ENCODE peak calls at places on chromosomes 5 and 9, in seven cellular contexts. E is cardiac muscle cell, R is HepG2, L is uterus, S is stomach, G is astrocyte, Y is vagina. M is an unnamed sample.

GRCh38 chr9:134378901-134379338 is 52.7 kb downstream of the RXRA start:
- DNase-seq in Y (no peak), G (peak), S (peak), E (no peak), R (no peak), L (no peak), M (no peak)

GRCh38 chr5:17079562-17079961 is 137.9 kb upstream of the BASP1 start:
- DNase-seq in G (peak), S (no peak), E (no peak), Y (no peak), R (no peak), L (peak), M (no peak)

GRCh38 chr5:6343951-6344596 is 34.3 kb downstream of the MED10 start:
- DNase-seq in L (no peak), R (no peak), G (no peak), E (no peak), S (no peak), Y (no peak), M (no peak)

GRCh38 chr5:118243068-118243467 is 745.3 kb downstream of the DTWD2 start:
- DNase-seq in L (no peak), R (no peak), S (no peak), Y (no peak), E (no peak), G (no peak), M (no peak)

GRCh38 chr9:38035873-38036272 is 33.2 kb downstream of the SHB start:
- DNase-seq in G (peak), R (peak), Y (no peak), L (no peak), S (no peak), E (no peak), M (no peak)

GRCh38 chr9:12091865-12092527 is 601.2 kb upstream of the TYRP1 start:
- DNase-seq in E (no peak), G (no peak), R (no peak), L (no peak), Y (no peak), S (no peak), M (no peak)

GRCh38 chr5:104431946-104432345 is 869.4 kb upstream of the NUDT12 start:
- DNase-seq in R (no peak), S (no peak), E (no peak), L (no peak), Y (no peak), G (no peak), M (no peak)

GRCh38 chr9:107504585-107505455 is 15.3 kb upstream of the KLF4 start:
- DNase-seq in E (no peak), Y (no peak), S (peak), G (peak), R (peak), L (no peak), M (peak)

GRCh38 chr5:91154338-91154737 is 228.8 kb downstream of the ARRDC3 start:
- DNase-seq in E (no peak), S (no peak), G (no peak), L (no peak), R (no peak), Y (no peak), M (no peak)

GRCh38 chr9:34644766-34645314 is 1.6 kb upstream of the GALT start:
- DNase-seq in Y (no peak), G (no peak), R (peak), E (no peak), S (no peak), L (no peak), M (no peak)

GRCh38 chr9:557601-558201 is 283.8 kb upstream of the DMRT1 start:
- DNase-seq in Y (no peak), G (peak), R (peak), E (no peak), L (no peak), S (no peak), M (no peak)

GRCh38 chr5:82884821-82885471 is 192.2 kb downstream of the TMEM167A start:
- DNase-seq in Y (no peak), G (no peak), S (no peak), R (no peak), L (no peak), E (no peak), M (no peak)

GRCh38 chr5:75057551-75057950 is 5.2 kb upstream of the GCNT4 start:
- DNase-seq in S (no peak), R (no peak), L (no peak), G (no peak), Y (no peak), E (no peak), M (no peak)

GRCh38 chr9:128497824-128498610 is 6.5 kb upstream of the GLE1 start:
- DNase-seq in G (no peak), E (no peak), L (no peak), S (no peak), Y (no peak), R (no peak), M (no peak)

GRCh38 chr5:112417931-112418358 is 1.1 kb downstream of the EPB41L4A start:
- DNase-seq in Y (no peak), S (peak), R (no peak), E (peak), G (peak), L (peak), M (peak)

GRCh38 chr9:27351438-27351837 is 54.5 kb upstream of the EQTN start:
- DNase-seq in Y (no peak), E (peak), L (peak), S (no peak), R (no peak), G (no peak), M (no peak)

GRCh38 chr9:124342946-124343485 is 72.2 kb downstream of the PSMB7 start:
- DNase-seq in Y (no peak), L (peak), S (no peak), G (peak), E (no peak), R (no peak), M (peak)

GRCh38 chr5:97022898-97023297 is 87.0 kb downstream of the LNPEP start:
- DNase-seq in E (no peak), Y (no peak), L (no peak), R (no peak), G (no peak), S (no peak), M (no peak)

GRCh38 chr9:38046669-38047300 is 22.2 kb downstream of the SHB start:
- DNase-seq in E (no peak), Y (no peak), S (peak), L (no peak), R (peak), G (peak), M (peak)

GRCh38 chr5:93581738-93582414 is 857 bp upstream of the NR2F1-AS1 start:
- DNase-seq in E (no peak), Y (no peak), G (peak), R (peak), S (no peak), L (peak), M (no peak)

GRCh38 chr5:77767301-77767700 is 8.8 kb downstream of the TBCA start:
- DNase-seq in S (no peak), Y (no peak), E (no peak), G (no peak), L (no peak), R (no peak), M (no peak)
- H3K4me3 ChIP-seq in S (no peak), Y (no peak), E (no peak), G (no peak), L (no peak), R (no peak), M (no peak)

GRCh38 chr9:133347515-133347984 is 381 bp downstream of the MED22 start:
- DNase-seq in Y (no peak), S (no peak), L (no peak), E (peak), G (no peak), R (no peak), M (no peak)
- H3K27ac ChIP-seq in Y (peak), S (peak), L (peak), E (peak), G (peak), R (peak), M (peak)

GRCh38 chr9:126777733-126778132 is 27.1 kb upstream of the ZBTB43 start:
- DNase-seq in R (no peak), S (no peak), Y (no peak), L (no peak), G (no peak), E (peak), M (no peak)
- TF ChIP-seq CTCF in R (peak), S (no peak), Y (no peak), L (no peak), G (no peak), E (no peak), M (no peak)

GRCh38 chr9:19629506-19629905 is 159.3 kb downstream of the SLC24A2 start:
- DNase-seq in L (no peak), R (no peak), S (no peak), E (peak), G (no peak), Y (no peak), M (no peak)
- H3K4me3 ChIP-seq in L (no peak), R (no peak), S (no peak), E (no peak), G (no peak), Y (no peak), M (no peak)

DNA sequence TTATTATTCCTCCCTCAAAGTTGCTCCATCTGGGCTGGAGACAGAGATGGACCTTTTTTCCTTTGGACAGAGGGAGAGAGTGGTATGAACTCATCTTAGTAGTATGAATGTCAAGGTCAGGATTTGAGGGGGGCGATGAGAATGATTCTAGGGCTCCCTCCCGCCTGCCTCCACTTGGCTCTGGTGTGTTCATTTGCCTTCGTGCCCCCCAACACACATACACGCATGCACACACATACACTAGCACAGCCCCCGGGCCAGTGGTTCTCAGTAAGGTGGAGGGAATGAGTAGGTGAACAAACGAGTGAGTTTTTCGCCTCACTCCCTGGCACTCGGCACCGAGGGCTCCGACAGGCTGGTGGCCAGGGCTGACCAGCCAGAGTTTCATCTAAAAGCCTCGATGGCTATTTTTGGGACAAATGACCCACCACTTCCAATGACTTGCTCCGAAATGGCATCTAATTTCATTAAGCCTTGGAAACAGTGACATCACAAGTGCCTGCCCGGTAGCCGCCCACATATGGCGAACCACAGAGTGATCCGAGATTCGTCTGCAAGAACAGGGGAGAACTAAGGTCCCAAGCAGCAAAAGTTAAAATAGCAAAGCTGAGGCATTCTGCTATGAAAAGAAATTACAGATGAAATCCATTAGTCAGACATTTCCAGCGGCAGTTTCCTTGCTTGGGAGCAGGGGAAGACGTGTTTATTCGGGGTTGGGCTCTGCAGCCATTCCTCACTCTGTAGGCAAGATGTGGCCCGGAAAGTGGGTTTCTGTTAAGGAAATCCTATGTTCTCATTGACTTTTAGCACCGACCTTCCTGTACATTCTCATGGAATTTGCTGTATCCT is 44.8 kb downstream of the ERGIC1 start:
- DNase-seq in E (no peak), S (no peak), R (no peak), G (peak), Y (no peak), L (peak), M (no peak)
- H3K27ac ChIP-seq in E (peak), S (peak), R (no peak), G (peak), Y (peak), L (peak), M (peak)

GRCh38 chr5:121873409-121873808 is 21.7 kb downstream of the FTMT start:
- DNase-seq in G (no peak), S (no peak), E (no peak), L (no peak), Y (no peak), R (no peak), M (no peak)

GRCh38 chr5:121872846-121873245 is 21.2 kb downstream of the FTMT start:
- DNase-seq in E (no peak), S (no peak), Y (no peak), R (no peak), G (no peak), L (no peak), M (no peak)

GRCh38 chr5:121867403-121867802 is 15.7 kb downstream of the FTMT start:
- DNase-seq in R (no peak), L (no peak), S (no peak), Y (no peak), G (no peak), E (no peak), M (no peak)

GRCh38 chr5:121870489-121870888 is 18.8 kb downstream of the FTMT start:
- DNase-seq in E (no peak), G (no peak), L (no peak), Y (no peak), S (no peak), R (no peak), M (no peak)
- TF ChIP-seq CTCF in E (no peak), G (no peak), L (no peak), Y (no peak), S (no peak), R (peak), M (no peak)

DNA sequence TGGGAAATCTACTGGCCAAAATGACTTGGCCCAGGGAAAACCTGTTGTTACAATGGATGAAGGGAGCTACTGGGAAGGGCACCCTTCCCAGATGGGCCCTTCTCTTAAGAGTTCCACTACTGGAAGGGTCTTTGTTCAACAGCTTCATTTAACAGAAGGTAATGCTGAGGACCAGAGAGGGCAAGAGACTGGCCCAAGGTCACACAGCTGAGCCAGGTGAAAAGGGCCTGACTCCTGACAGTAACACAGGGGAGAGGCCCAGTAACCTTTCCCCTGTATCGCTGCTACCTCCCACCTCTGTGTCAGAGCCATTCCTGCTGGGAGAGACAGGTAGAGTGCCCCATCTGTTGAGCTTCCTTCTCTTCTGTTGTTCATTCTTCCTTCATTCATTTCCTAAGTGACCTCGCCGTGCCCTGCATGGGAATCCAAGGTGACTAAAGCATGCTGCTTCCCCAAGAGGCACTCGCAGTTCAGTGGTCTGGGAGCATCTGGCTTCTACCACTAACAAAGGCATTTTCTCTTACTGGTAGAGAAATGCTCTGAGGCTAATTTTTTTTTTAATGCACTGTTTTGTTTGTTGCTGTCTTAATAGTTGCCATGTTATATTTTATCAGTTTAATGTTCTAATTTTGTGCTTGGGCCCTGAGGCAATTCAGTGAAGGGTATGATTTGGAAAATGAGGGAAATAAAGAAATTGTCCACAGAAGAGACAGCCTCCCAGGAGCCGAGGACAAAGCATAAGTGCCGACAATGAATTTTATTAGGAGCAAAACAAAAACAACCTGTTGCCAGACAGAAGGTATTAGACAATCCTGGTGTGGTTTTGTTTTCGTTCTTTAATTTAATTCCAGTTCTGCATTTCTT is 4.7 kb upstream of the TCOF1 start:
- DNase-seq in R (no peak), S (no peak), G (no peak), E (no peak), Y (no peak), L (no peak), M (no peak)
- H3K4me3 ChIP-seq in R (no peak), S (no peak), G (no peak), E (no peak), Y (no peak), L (no peak), M (no peak)